ENCODE peak calls at places on chromosome 4, in ten cellular contexts. X is MCF 10A, T is AG04449, B is colonic mucosa, Z is mammary epithelial cell, F is fibroblast of villous mesenchyme, H is A549, C is Peyer's patch, N is sigmoid colon, U is heart right ventricle. P is an unnamed sample.

GRCh38 chr4:3317011-3317655 is 24.3 kb downstream of the RGS12 start:
- DNase-seq in T (no peak), F (no peak), H (no peak), X (no peak), B (peak), Z (no peak), U (no peak), N (no peak), C (no peak), P (no peak)

GRCh38 chr4:110270492-110271197 is 72.2 kb upstream of the ELOVL6 start:
- DNase-seq in Z (peak), C (no peak), F (peak), N (no peak), H (no peak), X (peak), B (no peak), T (peak), U (no peak), P (no peak)

GRCh38 chr4:78962597-78963115 is 23.4 kb upstream of the PAQR3 start:
- DNase-seq in H (no peak), N (no peak), F (peak), C (no peak), T (peak), X (no peak), B (no peak), Z (no peak), U (no peak), P (no peak)

GRCh38 chr4:86974481-86975050 is 39.8 kb downstream of the AFF1 start:
- DNase-seq in F (no peak), H (no peak), U (no peak), Z (no peak), N (no peak), B (no peak), X (peak), T (no peak), C (no peak), P (no peak)

GRCh38 chr4:158850371-158850770 is 81.5 kb downstream of the FNIP2 start:
- DNase-seq in C (no peak), H (no peak), U (no peak), T (no peak), F (no peak), X (no peak), B (no peak), Z (no peak), N (no peak), P (no peak)

GRCh38 chr4:98522603-98523395 is 135.6 kb downstream of the TSPAN5 start:
- DNase-seq in C (no peak), N (no peak), Z (peak), X (peak), H (peak), F (peak), T (peak), U (no peak), B (no peak), P (no peak)

GRCh38 chr4:38739438-38739837 is 43.4 kb downstream of the TLR10 start:
- DNase-seq in X (no peak), F (no peak), N (no peak), H (no peak), B (no peak), U (no peak), T (no peak), Z (no peak), C (no peak), P (no peak)

GRCh38 chr4:133152330-133152791 is 3.3 kb downstream of the PCDH10 start:
- DNase-seq in X (no peak), U (no peak), N (no peak), F (no peak), C (no peak), H (no peak), B (no peak), T (no peak), Z (no peak), P (no peak)

GRCh38 chr4:138329506-138330070 is 87.4 kb upstream of the SLC7A11 start:
- DNase-seq in B (no peak), X (no peak), F (no peak), U (no peak), Z (no peak), H (no peak), T (no peak), N (no peak), C (no peak), P (no peak)

GRCh38 chr4:112145820-112146813 is 863 bp downstream of the FAM241A start:
- DNase-seq in F (peak), N (peak), C (peak), T (no peak), U (peak), X (peak), B (peak), H (peak), Z (peak), P (no peak)

GRCh38 chr4:6175426-6175825 is 24.9 kb downstream of the JAKMIP1 start:
- DNase-seq in X (no peak), B (no peak), Z (no peak), H (no peak), F (no peak), T (no peak), N (no peak), U (no peak), C (no peak), P (no peak)

GRCh38 chr4:7677799-7678301 is 243.1 kb upstream of the PSAPL1 start:
- DNase-seq in Z (peak), N (no peak), B (no peak), T (no peak), U (no peak), X (peak), H (no peak), F (no peak), C (no peak), P (peak)

GRCh38 chr4:23364167-23364566 is 525.7 kb downstream of the PPARGC1A start:
- DNase-seq in H (no peak), U (no peak), X (no peak), N (no peak), B (no peak), T (no peak), C (no peak), F (no peak), Z (no peak), P (no peak)

GRCh38 chr4:23365086-23365485 is 524.8 kb downstream of the PPARGC1A start:
- DNase-seq in T (no peak), U (no peak), Z (no peak), F (no peak), X (peak), C (no peak), N (no peak), H (no peak), B (no peak), P (no peak)

GRCh38 chr4:23366207-23366906 is 523.5 kb downstream of the PPARGC1A start:
- DNase-seq in B (no peak), H (no peak), U (no peak), C (no peak), X (no peak), T (no peak), N (no peak), Z (no peak), F (no peak), P (no peak)

GRCh38 chr4:23369331-23369730 is 520.5 kb downstream of the PPARGC1A start:
- DNase-seq in X (no peak), Z (no peak), B (no peak), T (no peak), C (no peak), F (no peak), N (no peak), U (peak), H (no peak), P (no peak)

GRCh38 chr4:23368081-23368697 is 521.7 kb downstream of the PPARGC1A start:
- DNase-seq in U (no peak), T (no peak), N (no peak), Z (no peak), X (peak), H (no peak), F (no peak), B (peak), C (no peak), P (no peak)
- TF ChIP-seq CTCF in U (peak), T (no peak), N (no peak), Z (peak), X (peak), H (no peak), F (no peak), B (peak), C (peak), P (peak)

GRCh38 chr4:71050809-71051208 is 57.4 kb downstream of the DCK start:
- DNase-seq in Z (no peak), C (no peak), H (no peak), N (no peak), B (no peak), F (no peak), U (no peak), T (no peak), X (no peak), P (no peak)
- TF ChIP-seq CTCF in Z (no peak), C (no peak), H (no peak), N (no peak), B (no peak), F (no peak), U (peak), T (no peak), X (no peak), P (peak)

DNA sequence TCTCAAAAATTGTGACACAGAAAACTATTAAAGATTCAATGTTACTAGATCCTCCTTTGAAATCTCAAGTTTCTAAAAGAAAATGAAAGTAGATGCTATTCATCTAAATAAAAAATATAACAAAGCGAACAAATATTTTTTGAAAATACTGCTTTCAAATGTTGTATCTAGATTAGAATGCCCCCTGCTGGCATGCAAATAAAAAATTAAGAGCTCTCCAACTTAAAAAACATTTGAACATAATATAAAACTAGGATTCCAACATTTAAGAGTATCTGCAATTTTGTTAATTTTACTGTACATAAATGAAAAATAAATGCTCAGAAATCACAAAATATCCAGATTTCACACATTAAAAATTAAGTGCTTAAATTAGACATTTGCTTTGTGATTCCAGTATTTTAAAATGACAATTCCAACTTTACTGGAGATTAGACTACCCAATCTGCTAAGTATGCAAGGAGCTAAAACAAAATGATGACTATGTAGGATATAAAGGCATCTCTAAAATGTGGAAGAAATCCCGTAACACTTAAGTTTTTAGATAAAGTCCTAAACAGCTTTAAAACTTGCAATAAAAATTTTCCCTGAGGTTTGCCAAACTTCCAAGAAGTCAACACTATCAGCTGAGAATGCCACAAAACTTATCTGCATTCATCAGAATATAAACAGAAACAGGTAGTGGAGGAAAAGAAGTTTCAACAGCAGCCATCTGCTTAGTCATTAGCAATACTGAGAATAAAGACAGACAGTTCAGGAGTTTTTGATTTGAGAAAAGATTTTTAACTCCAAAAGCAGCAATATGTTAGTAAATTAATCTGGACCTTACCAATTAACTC is 32.6 kb downstream of the DHX15 start:
- DNase-seq in F (peak), C (no peak), U (no peak), H (no peak), Z (no peak), B (no peak), X (no peak), N (no peak), T (no peak), P (no peak)
- TF ChIP-seq CTCF in F (peak), C (peak), U (peak), H (peak), Z (peak), B (no peak), X (peak), N (no peak), T (no peak), P (peak)

DNA sequence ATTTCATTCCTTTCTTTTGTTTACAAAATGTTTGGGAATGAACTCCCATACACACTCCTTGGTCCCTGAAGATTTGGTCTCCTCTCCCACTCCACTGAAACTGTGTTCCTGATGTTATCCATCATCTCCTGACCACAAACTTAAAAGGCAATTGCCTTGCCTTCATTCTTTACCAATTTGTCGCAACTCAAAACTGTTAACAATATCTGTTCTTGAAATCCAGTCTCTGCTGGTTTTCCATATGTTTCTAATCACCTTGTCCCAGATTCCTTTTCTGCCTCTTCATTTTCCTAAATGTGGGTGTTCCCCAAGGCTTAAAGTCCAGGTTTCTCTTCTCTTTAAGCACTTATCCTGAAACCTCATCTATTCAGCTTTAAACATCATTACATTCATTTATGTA is 262.3 kb upstream of the TTC29 start:
- DNase-seq in Z (no peak), N (no peak), T (no peak), C (no peak), F (no peak), U (no peak), H (no peak), B (no peak), X (no peak), P (no peak)
- TF ChIP-seq CTCF in Z (no peak), N (no peak), T (no peak), C (no peak), F (no peak), U (no peak), H (no peak), B (no peak), X (no peak), P (no peak)

GRCh38 chr4:4524364-4524763 is 17.5 kb downstream of the STX18 start:
- DNase-seq in Z (no peak), X (no peak), B (no peak), F (no peak), N (no peak), U (no peak), C (peak), H (no peak), T (no peak), P (no peak)
- TF ChIP-seq CTCF in Z (no peak), X (no peak), B (no peak), F (peak), N (no peak), U (peak), C (peak), H (no peak), T (peak), P (peak)

GRCh38 chr4:148043990-148044645 is 312.2 kb downstream of the ARHGAP10 start:
- DNase-seq in Z (no peak), T (no peak), H (no peak), N (peak), F (no peak), U (peak), B (no peak), X (no peak), C (no peak), P (no peak)

GRCh38 chr4:148041606-148042324 is 309.9 kb downstream of the ARHGAP10 start:
- DNase-seq in T (no peak), C (no peak), F (peak), U (no peak), H (no peak), X (no peak), B (no peak), N (no peak), Z (no peak), P (no peak)

GRCh38 chr4:148044889-148045352 is 313.0 kb downstream of the ARHGAP10 start:
- DNase-seq in T (no peak), B (no peak), F (no peak), Z (no peak), H (peak), U (no peak), C (no peak), N (no peak), X (no peak), P (no peak)
- TF ChIP-seq CTCF in T (no peak), B (no peak), F (peak), Z (no peak), H (no peak), U (peak), C (peak), N (no peak), X (no peak), P (peak)

GRCh38 chr4:22869235-22869634 is 176.5 kb downstream of the GBA3 start:
- DNase-seq in Z (no peak), H (peak), F (no peak), T (no peak), N (no peak), X (peak), B (no peak), C (no peak), U (no peak), P (no peak)
- TF ChIP-seq CTCF in Z (no peak), H (no peak), F (no peak), T (no peak), N (no peak), X (no peak), B (no peak), C (peak), U (no peak), P (no peak)